ENCODE peak calls at places on chromosomes 4 and X, in four cellular contexts. U is K562, G is stomach, H is sigmoid colon. Z is an unnamed sample.

GRCh38 chrX:153557618-153558017 is 40.2 kb downstream of the ATP2B3 start:
- DNase-seq in G (no peak), U (no peak), H (no peak), Z (no peak)

GRCh38 chr4:55326629-55327028 is 19.4 kb upstream of the SRD5A3 start:
- DNase-seq in G (no peak), U (no peak), H (no peak), Z (no peak)

GRCh38 chrX:64975989-64976672 is at the start of gene ZC4H2:
- DNase-seq in H (peak), U (peak), G (peak), Z (peak)

GRCh38 chr4:142984871-142985585 is 138.9 kb upstream of the INPP4B start:
- DNase-seq in U (no peak), H (no peak), G (no peak), Z (no peak)

GRCh38 chr4:178556796-178557195 is 1114.6 kb upstream of the AGA start:
- DNase-seq in U (no peak), H (no peak), G (no peak), Z (no peak)

GRCh38 chrX:103823591-103823990 is 8.5 kb downstream of the RAB9B start:
- DNase-seq in U (no peak), G (no peak), H (no peak), Z (no peak)

GRCh38 chrX:8191022-8191421 is 20.0 kb upstream of the VCX2 start:
- DNase-seq in G (no peak), U (no peak), H (no peak), Z (no peak)

GRCh38 chrX:72097081-72097480 is 34.6 kb downstream of the RTL5 start:
- DNase-seq in G (no peak), U (no peak), H (no peak), Z (no peak)

GRCh38 chr4:128802680-128803628 is 6.5 kb upstream of the JADE1 start:
- DNase-seq in H (no peak), U (no peak), G (no peak), Z (no peak)

GRCh38 chrX:153460826-153461225 is 9.6 kb downstream of the HAUS7 start:
- DNase-seq in H (no peak), U (peak), G (peak), Z (no peak)

GRCh38 chr4:86921608-86922252 is 13.1 kb upstream of the AFF1 start:
- DNase-seq in U (no peak), H (no peak), G (no peak), Z (no peak)

GRCh38 chr4:86926428-86927086 is 8.3 kb upstream of the AFF1 start:
- DNase-seq in H (no peak), U (peak), G (no peak), Z (no peak)

GRCh38 chr4:86927843-86928395 is 6.9 kb upstream of the AFF1 start:
- DNase-seq in H (peak), U (no peak), G (no peak), Z (peak)

GRCh38 chr4:86928400-86929255 is 6.2 kb upstream of the AFF1 start:
- DNase-seq in H (no peak), G (no peak), U (no peak), Z (no peak)

GRCh38 chr4:86924805-86925204 is 10.0 kb upstream of the AFF1 start:
- DNase-seq in H (no peak), U (no peak), G (no peak), Z (no peak)
- TF ChIP-seq POLR2AphosphoS5 in H (no peak), U (no peak), G (no peak), Z (no peak)

GRCh38 chr4:3073158-3074077 is 920 bp downstream of the HTT-AS start:
- DNase-seq in G (no peak), U (no peak), H (peak), Z (peak)
- TF ChIP-seq POLR2AphosphoS5 in G (no peak), U (no peak), H (no peak), Z (no peak)

GRCh38 chr4:80279751-80280150 is 13.3 kb downstream of the FGF5 start:
- DNase-seq in H (no peak), G (no peak), U (no peak), Z (no peak)
- TF ChIP-seq POLR2AphosphoS5 in H (no peak), G (no peak), U (no peak), Z (no peak)

GRCh38 chrX:102739642-102740041 is 19.1 kb downstream of the GPRASP3 start:
- DNase-seq in G (no peak), H (no peak), U (no peak), Z (no peak)

GRCh38 chrX:102744307-102744706 is 23.8 kb downstream of the GPRASP3 start:
- DNase-seq in G (no peak), H (no peak), U (no peak), Z (no peak)

GRCh38 chrX:102746134-102746584 is 25.6 kb downstream of the GPRASP3 start:
- DNase-seq in G (peak), H (peak), U (no peak), Z (peak)

GRCh38 chrX:102745513-102746133 is 25.1 kb downstream of the GPRASP3 start:
- DNase-seq in U (no peak), H (peak), G (no peak), Z (no peak)
- TF ChIP-seq POLR2AphosphoS5 in U (no peak), H (no peak), G (no peak), Z (no peak)

GRCh38 chr4:168587326-168588125 is 90.7 kb downstream of the PALLD start:
- DNase-seq in U (no peak), G (no peak), H (peak), Z (no peak)
- TF ChIP-seq POLR2AphosphoS5 in U (no peak), G (no peak), H (no peak), Z (no peak)

DNA sequence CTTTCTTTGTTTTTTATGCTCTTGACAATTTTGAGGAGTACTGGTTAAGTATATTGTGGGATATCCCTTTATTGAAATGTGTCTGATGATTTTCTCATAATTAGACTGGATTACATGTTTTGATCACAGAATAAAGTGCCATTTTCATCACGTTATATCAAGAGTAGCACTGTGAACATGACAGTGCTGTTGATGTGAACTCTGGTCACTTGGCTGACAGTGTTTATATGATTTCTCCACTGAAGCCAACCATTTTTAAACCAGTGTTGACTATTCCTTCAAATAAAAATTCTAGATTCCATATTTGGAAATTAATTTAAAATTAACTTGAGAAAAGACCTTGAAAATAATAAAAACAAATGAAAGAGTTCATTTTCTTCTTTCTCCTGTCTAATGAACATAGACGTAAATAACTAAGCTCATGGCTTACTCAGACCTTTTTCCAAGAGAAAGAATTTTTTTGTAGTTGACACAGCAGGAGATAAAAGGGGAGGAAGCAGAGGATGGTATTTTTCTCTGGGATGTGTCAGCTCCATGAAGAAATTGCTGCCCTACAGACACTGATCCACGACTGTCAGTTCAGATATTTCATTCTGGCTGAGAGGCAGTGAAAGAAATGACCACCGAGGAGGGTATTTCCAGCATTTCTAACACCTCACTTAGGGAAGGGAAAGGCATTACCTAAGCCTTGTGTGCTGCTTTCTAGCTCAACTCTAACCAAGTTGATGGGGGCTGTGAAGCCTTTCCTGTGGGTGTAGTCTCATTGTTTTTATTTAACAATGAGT is 150.9 kb upstream of the ANK2 start:
- DNase-seq in U (no peak), H (no peak), G (no peak), Z (no peak)
- TF ChIP-seq POLR2AphosphoS5 in U (no peak), H (no peak), G (no peak), Z (no peak)